ENCODE peak calls at places on chromosomes 16 and 17, in four cellular contexts. G is thoracic aorta; C is naive thymus-derived CD4-positive, alpha-beta T cell; X is body of pancreas. N is an unnamed sample.

GRCh38 chr17:68346448-68346847 is 55.2 kb downstream of the ARSG start:
- DNase-seq in X (peak), G (no peak), C (peak), N (no peak)

GRCh38 chr16:79158337-79158736 is 442.2 kb downstream of the MAF start:
- DNase-seq in G (no peak), C (no peak), X (no peak), N (no peak)

GRCh38 chr17:64920419-64921172 is 1.3 kb upstream of the LRRC37A3 start:
- DNase-seq in G (no peak), C (no peak), X (no peak), N (peak)

GRCh38 chr16:80250376-80250775 is 290.4 kb upstream of the DYNLRB2 start:
- DNase-seq in X (no peak), G (no peak), C (no peak), N (no peak)

GRCh38 chr16:35523991-35524390 is 2064.6 kb downstream of the TP53TG3F start:
- DNase-seq in G (no peak), C (no peak), X (no peak), N (no peak)

GRCh38 chr16:3195975-3196374 is 8.0 kb downstream of the OR1F1 start:
- DNase-seq in C (no peak), X (no peak), G (no peak), N (no peak)

GRCh38 chr16:11145173-11145820 is 110.7 kb downstream of the SOCS1 start:
- DNase-seq in X (no peak), G (no peak), C (no peak), N (no peak)

GRCh38 chr16:85986931-85987749 is 88.2 kb downstream of the IRF8 start:
- DNase-seq in X (no peak), C (no peak), G (no peak), N (peak)

GRCh38 chr16:86481607-86482006 is 28.7 kb upstream of the FOXF1 start:
- DNase-seq in G (no peak), C (no peak), X (no peak), N (no peak)

GRCh38 chr16:263944-264343 is 11.8 kb downstream of the RGS11 start:
- DNase-seq in G (no peak), C (no peak), X (no peak), N (no peak)

GRCh38 chr16:46826618-46827017 is 4.4 kb downstream of the C16orf87 start:
- DNase-seq in C (no peak), X (no peak), G (no peak), N (no peak)

GRCh38 chr16:5709889-5710288 is 612.3 kb upstream of the EEF2KMT start:
- DNase-seq in G (no peak), C (no peak), X (no peak), N (no peak)

GRCh38 chr17:75587718-75588545 is at the start of gene MYO15B:
- DNase-seq in G (no peak), C (peak), X (peak), N (no peak)

GRCh38 chr16:66925322-66925840 is at the start of gene RRAD:
- DNase-seq in C (no peak), X (no peak), G (peak), N (no peak)

GRCh38 chr17:1398900-1399299 is 1.1 kb downstream of the YWHAE start:
- DNase-seq in G (no peak), C (no peak), X (peak), N (no peak)

GRCh38 chr17:72580321-72581127 is 459.7 kb downstream of the SOX9 start:
- DNase-seq in C (no peak), G (no peak), X (peak), N (no peak)

GRCh38 chr17:71127416-71127815 is 958.1 kb downstream of the KCNJ2 start:
- DNase-seq in G (no peak), C (no peak), X (no peak), N (no peak)

GRCh38 chr16:81838794-81839193 is 59.7 kb downstream of the PLCG2 start:
- DNase-seq in C (no peak), G (no peak), X (no peak), N (no peak)

GRCh38 chr16:54931041-54931756 is 534 bp downstream of the IRX5 start:
- DNase-seq in X (peak), G (no peak), C (no peak), N (peak)

GRCh38 chr17:33482636-33483035 is 189.5 kb upstream of the ASIC2 start:
- DNase-seq in C (no peak), X (no peak), G (no peak), N (no peak)

DNA sequence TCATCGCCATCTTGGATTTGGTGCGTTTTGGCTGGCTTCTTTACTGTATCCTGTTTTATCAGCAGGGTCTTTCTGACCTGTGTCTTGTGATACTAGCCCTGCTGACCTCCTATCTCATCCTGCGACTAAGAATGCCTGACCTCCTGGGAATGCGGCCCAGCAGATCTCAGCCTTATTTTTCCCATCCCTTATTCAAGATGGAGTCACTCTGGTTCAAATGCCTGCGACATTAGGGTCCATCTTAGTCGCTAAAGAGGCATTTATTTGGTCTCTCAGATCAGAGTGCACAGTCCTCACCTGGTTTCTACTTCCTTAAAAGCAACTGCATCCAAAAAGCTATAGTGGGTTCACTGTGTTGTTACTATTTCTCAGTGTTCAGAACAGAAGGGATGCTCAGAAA is 100.4 kb upstream of the CACNG5 start:
- DNase-seq in G (no peak), X (no peak), C (no peak), N (no peak)
- H3K4me3 ChIP-seq in G (no peak), X (no peak), C (no peak), N (no peak)

GRCh38 chr16:89410794-89411309 is 79.5 kb downstream of the ANKRD11 start:
- DNase-seq in G (peak), X (peak), C (peak), N (no peak)
- H3K4me3 ChIP-seq in G (peak), X (no peak), C (no peak), N (no peak)

GRCh38 chr17:61555127-61555531 is 35.9 kb downstream of the NACA2 start:
- DNase-seq in G (no peak), C (no peak), X (no peak), N (no peak)
- H3K4me3 ChIP-seq in G (no peak), C (no peak), X (no peak), N (no peak)

GRCh38 chr17:334974-335481 is 17.6 kb downstream of the RPH3AL start:
- DNase-seq in X (no peak), G (no peak), C (no peak), N (no peak)

GRCh38 chr17:335691-336090 is 16.9 kb downstream of the RPH3AL start:
- DNase-seq in G (no peak), X (peak), C (peak), N (no peak)

GRCh38 chr17:332558-333322 is 19.9 kb downstream of the RPH3AL start:
- DNase-seq in X (peak), C (no peak), G (no peak), N (no peak)

GRCh38 chr17:332023-332422 is 20.6 kb downstream of the RPH3AL start:
- DNase-seq in G (no peak), X (peak), C (no peak), N (no peak)

DNA sequence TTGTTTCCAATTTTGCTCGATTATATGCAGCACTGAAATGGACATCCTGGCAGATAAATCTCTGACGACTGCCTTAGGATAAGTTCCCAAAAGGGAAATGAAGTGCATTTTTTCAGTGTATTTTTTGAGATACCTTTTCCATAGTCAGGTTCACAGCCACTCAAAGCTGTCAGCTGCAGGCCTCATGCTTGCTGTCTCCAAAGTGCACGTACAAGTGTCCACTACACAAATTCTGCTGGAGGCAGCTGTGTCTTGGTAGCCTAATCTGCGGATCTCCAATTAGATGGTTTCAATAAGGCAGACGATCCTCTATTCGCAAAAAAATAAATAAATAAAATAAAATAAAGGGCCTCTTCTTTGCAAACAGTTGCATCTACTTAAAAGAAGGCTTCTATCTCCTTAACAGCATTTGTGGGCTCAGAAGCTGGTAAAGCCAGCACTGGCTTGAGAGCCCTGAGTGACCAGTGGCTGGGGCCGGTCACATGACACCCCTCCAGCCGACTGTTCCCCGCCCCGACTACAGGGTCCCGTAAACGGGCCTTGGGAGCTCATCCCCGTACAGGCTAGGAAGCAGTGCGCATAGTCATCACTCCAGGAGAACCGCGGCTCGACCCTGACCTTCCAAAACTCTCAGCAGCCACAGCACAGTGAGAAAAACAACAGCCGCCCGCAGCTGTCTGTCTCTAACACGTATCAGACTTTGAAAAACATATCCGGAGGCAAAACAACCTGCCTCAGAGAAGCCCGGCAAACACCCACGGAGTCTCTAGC is 18.8 kb downstream of the RPH3AL start:
- DNase-seq in C (peak), X (peak), G (no peak), N (peak)
- H3K4me3 ChIP-seq in C (no peak), X (no peak), G (peak), N (no peak)

N was measured in HAP-1.